ENCODE peak calls at places on chromosomes 11 and 22, in four cellular contexts. One of them, this sample, is unnamed.

GRCh38 chr11:121134758-121135312 is 33.8 kb downstream of the TECTA start:
- DNase-seq in nucleus accumbens: no peak
- DNase-seq in astrocyte of the spinal cord: no peak
- DNase-seq in stimulated activated CD8-positive, alpha-beta memory T cell treated with anti-CD3 and anti-CD28 coated beads, Interleukin-7, amount 100 ng/mL, for 24 hours: no peak
- DNase-seq in this sample: peak

GRCh38 chr11:126150256-126150655 is 61.2 kb downstream of the RPUSD4 start:
- DNase-seq in nucleus accumbens: no peak
- DNase-seq in stimulated activated CD8-positive, alpha-beta memory T cell treated with anti-CD3 and anti-CD28 coated beads, Interleukin-7, amount 100 ng/mL, for 24 hours: no peak
- DNase-seq in astrocyte of the spinal cord: no peak
- DNase-seq in this sample: no peak

GRCh38 chr11:65290448-65291165 is 24.1 kb upstream of the CDC42EP2 start:
- DNase-seq in stimulated activated CD8-positive, alpha-beta memory T cell treated with anti-CD3 and anti-CD28 coated beads, Interleukin-7, amount 100 ng/mL, for 24 hours: no peak
- DNase-seq in astrocyte of the spinal cord: peak
- DNase-seq in nucleus accumbens: peak
- DNase-seq in this sample: peak

GRCh38 chr11:85118151-85118550 is 509.0 kb downstream of the DLG2 start:
- DNase-seq in astrocyte of the spinal cord: peak
- DNase-seq in nucleus accumbens: no peak
- DNase-seq in stimulated activated CD8-positive, alpha-beta memory T cell treated with anti-CD3 and anti-CD28 coated beads, Interleukin-7, amount 100 ng/mL, for 24 hours: no peak
- DNase-seq in this sample: no peak

GRCh38 chr22:44915441-44915840 is 94.4 kb downstream of the PHF21B start:
- DNase-seq in nucleus accumbens: no peak
- DNase-seq in stimulated activated CD8-positive, alpha-beta memory T cell treated with anti-CD3 and anti-CD28 coated beads, Interleukin-7, amount 100 ng/mL, for 24 hours: no peak
- DNase-seq in astrocyte of the spinal cord: no peak
- DNase-seq in this sample: no peak

GRCh38 chr22:41030891-41031290 is 61.5 kb upstream of the EP300 start:
- DNase-seq in stimulated activated CD8-positive, alpha-beta memory T cell treated with anti-CD3 and anti-CD28 coated beads, Interleukin-7, amount 100 ng/mL, for 24 hours: no peak
- DNase-seq in astrocyte of the spinal cord: peak
- DNase-seq in nucleus accumbens: no peak
- DNase-seq in this sample: no peak

GRCh38 chr11:132312161-132312560 is 941.7 kb downstream of the NTM start:
- DNase-seq in astrocyte of the spinal cord: peak
- DNase-seq in nucleus accumbens: no peak
- DNase-seq in stimulated activated CD8-positive, alpha-beta memory T cell treated with anti-CD3 and anti-CD28 coated beads, Interleukin-7, amount 100 ng/mL, for 24 hours: no peak
- DNase-seq in this sample: no peak

GRCh38 chr11:69239320-69240040 is 54.5 kb upstream of the MYEOV start:
- DNase-seq in astrocyte of the spinal cord: no peak
- DNase-seq in stimulated activated CD8-positive, alpha-beta memory T cell treated with anti-CD3 and anti-CD28 coated beads, Interleukin-7, amount 100 ng/mL, for 24 hours: no peak
- DNase-seq in nucleus accumbens: no peak
- DNase-seq in this sample: no peak

GRCh38 chr11:13104619-13105236 is 95.6 kb downstream of the RASSF10 start:
- DNase-seq in nucleus accumbens: no peak
- DNase-seq in astrocyte of the spinal cord: no peak
- DNase-seq in stimulated activated CD8-positive, alpha-beta memory T cell treated with anti-CD3 and anti-CD28 coated beads, Interleukin-7, amount 100 ng/mL, for 24 hours: no peak
- DNase-seq in this sample: no peak

GRCh38 chr22:44023404-44024287 is 456 bp upstream of the PARVB start:
- DNase-seq in stimulated activated CD8-positive, alpha-beta memory T cell treated with anti-CD3 and anti-CD28 coated beads, Interleukin-7, amount 100 ng/mL, for 24 hours: no peak
- DNase-seq in nucleus accumbens: peak
- DNase-seq in astrocyte of the spinal cord: peak
- DNase-seq in this sample: peak

GRCh38 chr11:70712471-70712870 is 314.1 kb downstream of the CTTN start:
- DNase-seq in nucleus accumbens: no peak
- DNase-seq in astrocyte of the spinal cord: no peak
- DNase-seq in stimulated activated CD8-positive, alpha-beta memory T cell treated with anti-CD3 and anti-CD28 coated beads, Interleukin-7, amount 100 ng/mL, for 24 hours: no peak
- DNase-seq in this sample: no peak

GRCh38 chr11:69452589-69452988 is 28.9 kb upstream of the LINC01488 start:
- DNase-seq in nucleus accumbens: no peak
- DNase-seq in astrocyte of the spinal cord: no peak
- DNase-seq in stimulated activated CD8-positive, alpha-beta memory T cell treated with anti-CD3 and anti-CD28 coated beads, Interleukin-7, amount 100 ng/mL, for 24 hours: no peak
- DNase-seq in this sample: peak

GRCh38 chr22:30262917-30263741 is 3.5 kb downstream of the OSM start:
- DNase-seq in stimulated activated CD8-positive, alpha-beta memory T cell treated with anti-CD3 and anti-CD28 coated beads, Interleukin-7, amount 100 ng/mL, for 24 hours: peak
- DNase-seq in astrocyte of the spinal cord: peak
- DNase-seq in nucleus accumbens: peak
- DNase-seq in this sample: peak

GRCh38 chr11:12087075-12087775 is 23.2 kb upstream of the MICAL2 start:
- DNase-seq in stimulated activated CD8-positive, alpha-beta memory T cell treated with anti-CD3 and anti-CD28 coated beads, Interleukin-7, amount 100 ng/mL, for 24 hours: no peak
- DNase-seq in nucleus accumbens: no peak
- DNase-seq in astrocyte of the spinal cord: peak
- DNase-seq in this sample: peak

GRCh38 chr22:46942816-46943783 is 180.7 kb downstream of the TBC1D22A start:
- DNase-seq in nucleus accumbens: no peak
- DNase-seq in stimulated activated CD8-positive, alpha-beta memory T cell treated with anti-CD3 and anti-CD28 coated beads, Interleukin-7, amount 100 ng/mL, for 24 hours: no peak
- DNase-seq in astrocyte of the spinal cord: no peak
- DNase-seq in this sample: peak

GRCh38 chr11:45145421-45146071 is 893 bp upstream of the PRDM11 start:
- DNase-seq in nucleus accumbens: no peak
- DNase-seq in stimulated activated CD8-positive, alpha-beta memory T cell treated with anti-CD3 and anti-CD28 coated beads, Interleukin-7, amount 100 ng/mL, for 24 hours: no peak
- DNase-seq in astrocyte of the spinal cord: peak
- DNase-seq in this sample: peak

GRCh38 chr11:27719575-27719925 is 19.3 kb upstream of the BDNF start:
- DNase-seq in nucleus accumbens: no peak
- DNase-seq in stimulated activated CD8-positive, alpha-beta memory T cell treated with anti-CD3 and anti-CD28 coated beads, Interleukin-7, amount 100 ng/mL, for 24 hours: no peak
- DNase-seq in astrocyte of the spinal cord: no peak
- DNase-seq in this sample: no peak

GRCh38 chr22:36201630-36202312 is at the start of gene APOL4:
- DNase-seq in astrocyte of the spinal cord: no peak
- DNase-seq in stimulated activated CD8-positive, alpha-beta memory T cell treated with anti-CD3 and anti-CD28 coated beads, Interleukin-7, amount 100 ng/mL, for 24 hours: no peak
- DNase-seq in nucleus accumbens: no peak
- DNase-seq in this sample: peak